ENCODE peak calls at places on chromosomes 2 and 18, in nine cellular contexts. One of them, this sample, is unnamed.

GRCh38 chr2:180705122-180705521 is 275.3 kb upstream of the UBE2E3 start:
- DNase-seq in BJ: no peak
- DNase-seq in AG10803: peak; percentile 16
- DNase-seq in IMR-90: peak; percentile 72
- DNase-seq in GM23338: no peak
- DNase-seq in uterus: no peak
- DNase-seq in CD4-positive, alpha-beta T cell: no peak
- DNase-seq in heart right ventricle: no peak
- DNase-seq in lower lobe of right lung: no peak
- DNase-seq in this sample: no peak

GRCh38 chr2:69605332-69605731 is 38.2 kb downstream of the AAK1 start:
- DNase-seq in BJ: no peak
- DNase-seq in AG10803: no peak
- DNase-seq in IMR-90: no peak
- DNase-seq in GM23338: no peak
- DNase-seq in uterus: no peak
- DNase-seq in CD4-positive, alpha-beta T cell: no peak
- DNase-seq in heart right ventricle: no peak
- DNase-seq in lower lobe of right lung: no peak
- DNase-seq in this sample: no peak

GRCh38 chr2:101406867-101407266 is 19.6 kb upstream of the CREG2 start:
- DNase-seq in BJ: peak; percentile 69
- DNase-seq in AG10803: peak; percentile 96
- DNase-seq in IMR-90: peak; percentile 97
- DNase-seq in GM23338: no peak
- DNase-seq in uterus: no peak
- DNase-seq in CD4-positive, alpha-beta T cell: no peak
- DNase-seq in heart right ventricle: no peak
- DNase-seq in lower lobe of right lung: no peak
- DNase-seq in this sample: no peak

GRCh38 chr2:120710256-120710655 is 25.4 kb upstream of the GLI2 start:
- DNase-seq in BJ: peak; percentile 41
- DNase-seq in AG10803: peak; percentile 46
- DNase-seq in IMR-90: peak; percentile 79
- DNase-seq in GM23338: peak; percentile 73
- DNase-seq in uterus: no peak
- DNase-seq in CD4-positive, alpha-beta T cell: no peak
- DNase-seq in heart right ventricle: no peak
- DNase-seq in lower lobe of right lung: no peak
- DNase-seq in this sample: no peak

GRCh38 chr2:119753041-119753929 is 6.4 kb upstream of the PTPN4 start:
- DNase-seq in BJ: no peak
- DNase-seq in AG10803: peak; percentile 40
- DNase-seq in IMR-90: peak; percentile 56
- DNase-seq in GM23338: peak; percentile 68
- DNase-seq in uterus: no peak
- DNase-seq in CD4-positive, alpha-beta T cell: peak; percentile 33
- DNase-seq in heart right ventricle: no peak
- DNase-seq in lower lobe of right lung: no peak
- DNase-seq in this sample: no peak

GRCh38 chr18:56902653-56903052 is 244.2 kb upstream of the BOD1L2 start:
- DNase-seq in BJ: no peak
- DNase-seq in AG10803: no peak
- DNase-seq in IMR-90: no peak
- DNase-seq in GM23338: no peak
- DNase-seq in uterus: no peak
- DNase-seq in CD4-positive, alpha-beta T cell: no peak
- DNase-seq in heart right ventricle: no peak
- DNase-seq in lower lobe of right lung: no peak
- DNase-seq in this sample: no peak

GRCh38 chr2:48315847-48316194 is 214.1 kb upstream of the STON1 start:
- DNase-seq in BJ: no peak
- DNase-seq in AG10803: no peak
- DNase-seq in IMR-90: no peak
- DNase-seq in GM23338: peak; percentile 62
- DNase-seq in uterus: no peak
- DNase-seq in CD4-positive, alpha-beta T cell: peak; percentile 8
- DNase-seq in heart right ventricle: no peak
- DNase-seq in lower lobe of right lung: peak; percentile 41
- DNase-seq in this sample: no peak

GRCh38 chr2:192500550-192501200 is 305.9 kb upstream of the TMEFF2 start:
- DNase-seq in BJ: no peak
- DNase-seq in AG10803: no peak
- DNase-seq in IMR-90: peak; percentile 50
- DNase-seq in GM23338: no peak
- DNase-seq in uterus: no peak
- DNase-seq in CD4-positive, alpha-beta T cell: no peak
- DNase-seq in heart right ventricle: no peak
- DNase-seq in lower lobe of right lung: no peak
- DNase-seq in this sample: no peak

GRCh38 chr2:118718921-118719320 is 128.5 kb downstream of the EN1 start:
- DNase-seq in BJ: no peak
- DNase-seq in AG10803: no peak
- DNase-seq in IMR-90: no peak
- DNase-seq in GM23338: no peak
- DNase-seq in uterus: no peak
- DNase-seq in CD4-positive, alpha-beta T cell: no peak
- DNase-seq in heart right ventricle: no peak
- DNase-seq in lower lobe of right lung: no peak
- DNase-seq in this sample: no peak

GRCh38 chr18:56869189-56869777 is 218.1 kb downstream of the WDR7 start:
- DNase-seq in BJ: peak; percentile 5
- DNase-seq in AG10803: peak; percentile 78
- DNase-seq in IMR-90: peak; percentile 73
- DNase-seq in GM23338: peak; percentile 68
- DNase-seq in uterus: no peak
- DNase-seq in CD4-positive, alpha-beta T cell: no peak
- DNase-seq in heart right ventricle: no peak
- DNase-seq in lower lobe of right lung: no peak
- DNase-seq in this sample: no peak

GRCh38 chr2:9983413-9984216 is 32.1 kb downstream of the GRHL1 start:
- DNase-seq in BJ: peak; percentile 68
- DNase-seq in AG10803: peak; percentile 70
- DNase-seq in IMR-90: peak; percentile 62
- DNase-seq in GM23338: no peak
- DNase-seq in uterus: no peak
- DNase-seq in CD4-positive, alpha-beta T cell: no peak
- DNase-seq in heart right ventricle: no peak
- DNase-seq in lower lobe of right lung: no peak
- DNase-seq in this sample: no peak

GRCh38 chr2:71462641-71463341 is 9.4 kb downstream of the DYSF start:
- DNase-seq in BJ: no peak
- DNase-seq in AG10803: no peak
- DNase-seq in IMR-90: no peak
- DNase-seq in GM23338: no peak
- DNase-seq in uterus: no peak
- DNase-seq in CD4-positive, alpha-beta T cell: no peak
- DNase-seq in heart right ventricle: no peak
- DNase-seq in lower lobe of right lung: no peak
- DNase-seq in this sample: no peak

GRCh38 chr2:204074434-204074833 is 137.9 kb downstream of the ICOS start:
- DNase-seq in BJ: no peak
- DNase-seq in AG10803: peak; percentile 60
- DNase-seq in IMR-90: no peak
- DNase-seq in GM23338: no peak
- DNase-seq in uterus: peak; percentile 26
- DNase-seq in CD4-positive, alpha-beta T cell: no peak
- DNase-seq in heart right ventricle: no peak
- DNase-seq in lower lobe of right lung: no peak
- DNase-seq in this sample: no peak

GRCh38 chr2:42876280-42876840 is 84.0 kb upstream of the HAAO start:
- DNase-seq in BJ: peak; percentile 51
- DNase-seq in AG10803: peak; percentile 71
- DNase-seq in IMR-90: no peak
- DNase-seq in GM23338: no peak
- DNase-seq in uterus: peak; percentile 74
- DNase-seq in CD4-positive, alpha-beta T cell: no peak
- DNase-seq in heart right ventricle: no peak
- DNase-seq in lower lobe of right lung: no peak
- DNase-seq in this sample: peak; percentile 29

GRCh38 chr2:43818761-43819160 is 19.9 kb downstream of the ABCG5 start:
- DNase-seq in BJ: no peak
- DNase-seq in AG10803: peak; percentile 2
- DNase-seq in IMR-90: peak; percentile 74
- DNase-seq in GM23338: no peak
- DNase-seq in uterus: no peak
- DNase-seq in CD4-positive, alpha-beta T cell: no peak
- DNase-seq in heart right ventricle: no peak
- DNase-seq in lower lobe of right lung: no peak
- DNase-seq in this sample: no peak

GRCh38 chr2:200369886-200370285 is 63.4 kb downstream of the SPATS2L start:
- DNase-seq in BJ: no peak
- DNase-seq in AG10803: no peak
- DNase-seq in IMR-90: no peak
- DNase-seq in GM23338: peak; percentile 45
- DNase-seq in uterus: no peak
- DNase-seq in CD4-positive, alpha-beta T cell: no peak
- DNase-seq in heart right ventricle: no peak
- DNase-seq in lower lobe of right lung: no peak
- DNase-seq in this sample: no peak

GRCh38 chr2:235394278-235394828 is 99.5 kb upstream of the AGAP1 start:
- DNase-seq in BJ: peak; percentile 9
- DNase-seq in AG10803: peak; percentile 79
- DNase-seq in IMR-90: peak; percentile 69
- DNase-seq in GM23338: no peak
- DNase-seq in uterus: no peak
- DNase-seq in CD4-positive, alpha-beta T cell: no peak
- DNase-seq in heart right ventricle: no peak
- DNase-seq in lower lobe of right lung: no peak
- DNase-seq in this sample: no peak

GRCh38 chr2:189149981-189150380 is 29.6 kb downstream of the COL5A2 start:
- DNase-seq in BJ: peak; percentile 75
- DNase-seq in AG10803: peak; percentile 89
- DNase-seq in IMR-90: peak; percentile 65
- DNase-seq in GM23338: no peak
- DNase-seq in uterus: no peak
- DNase-seq in CD4-positive, alpha-beta T cell: no peak
- DNase-seq in heart right ventricle: no peak
- DNase-seq in lower lobe of right lung: no peak
- DNase-seq in this sample: no peak

GRCh38 chr2:46993501-46993900 is 77.9 kb upstream of the MCFD2 start:
- DNase-seq in BJ: no peak
- DNase-seq in AG10803: no peak
- DNase-seq in IMR-90: no peak
- DNase-seq in GM23338: no peak
- DNase-seq in uterus: no peak
- DNase-seq in CD4-positive, alpha-beta T cell: no peak
- DNase-seq in heart right ventricle: no peak
- DNase-seq in lower lobe of right lung: no peak
- DNase-seq in this sample: no peak

GRCh38 chr2:133213651-133214050 is 354.6 kb downstream of the NCKAP5 start:
- DNase-seq in BJ: no peak
- DNase-seq in AG10803: no peak
- DNase-seq in IMR-90: peak; percentile 26
- DNase-seq in GM23338: no peak
- DNase-seq in uterus: no peak
- DNase-seq in CD4-positive, alpha-beta T cell: no peak
- DNase-seq in heart right ventricle: no peak
- DNase-seq in lower lobe of right lung: no peak
- DNase-seq in this sample: no peak

DNA sequence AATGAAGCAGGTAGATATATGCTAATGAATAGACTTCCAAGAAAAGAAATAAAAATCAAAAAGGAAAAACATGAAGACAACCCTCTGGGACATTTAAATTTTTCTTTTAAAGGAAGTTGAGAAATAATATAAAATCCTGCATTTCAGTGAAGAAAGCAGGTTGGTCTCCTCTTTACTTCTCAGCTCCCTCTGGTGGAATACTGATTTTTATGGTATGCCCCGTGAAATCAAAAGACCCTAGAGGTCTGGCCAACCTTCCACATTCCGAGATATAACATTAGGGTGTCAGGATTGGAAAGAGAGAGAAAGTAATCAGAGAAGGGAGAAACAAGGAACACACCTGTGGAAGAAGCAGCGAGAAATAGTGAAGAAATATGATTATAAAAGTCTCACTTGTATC is 72.7 kb downstream of the DNER start:
- DNase-seq in BJ: no peak
- DNase-seq in AG10803: no peak
- DNase-seq in IMR-90: no peak
- DNase-seq in GM23338: peak; percentile 28
- DNase-seq in uterus: no peak
- DNase-seq in CD4-positive, alpha-beta T cell: no peak
- DNase-seq in heart right ventricle: no peak
- DNase-seq in lower lobe of right lung: no peak
- DNase-seq in this sample: no peak
- TF ChIP-seq CTCF in BJ: peak; percentile 3
- TF ChIP-seq CTCF in AG10803: no peak
- TF ChIP-seq CTCF in IMR-90: no peak
- TF ChIP-seq CTCF in GM23338: peak; percentile 39
- TF ChIP-seq CTCF in uterus: no peak
- TF ChIP-seq CTCF in CD4-positive, alpha-beta T cell: no peak
- TF ChIP-seq CTCF in heart right ventricle: no peak
- TF ChIP-seq CTCF in lower lobe of right lung: no peak
- TF ChIP-seq CTCF in this sample: peak; percentile 29

DNA sequence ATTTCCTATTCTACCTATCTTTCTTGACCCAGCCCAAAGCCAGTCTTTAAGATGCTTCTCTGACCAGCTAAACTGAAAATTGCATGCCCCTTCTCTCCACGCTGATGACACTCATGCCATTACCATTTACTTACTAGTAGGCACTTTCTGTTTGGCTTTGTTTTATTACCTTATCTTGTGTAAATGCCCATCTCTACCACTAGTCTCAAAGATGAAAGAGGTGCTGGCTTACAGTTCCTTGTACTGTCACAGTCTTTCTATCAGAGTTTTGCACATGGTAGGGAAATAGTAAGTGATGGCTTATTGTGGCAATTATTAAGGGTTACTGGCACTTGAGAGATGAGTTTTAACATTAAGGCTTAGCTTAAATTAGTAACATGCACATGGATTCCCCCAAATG is 352.1 kb downstream of the RBM43 start:
- DNase-seq in BJ: no peak
- DNase-seq in AG10803: no peak
- DNase-seq in IMR-90: no peak
- DNase-seq in GM23338: peak; percentile 44
- DNase-seq in uterus: no peak
- DNase-seq in CD4-positive, alpha-beta T cell: no peak
- DNase-seq in heart right ventricle: no peak
- DNase-seq in lower lobe of right lung: no peak
- DNase-seq in this sample: no peak
- TF ChIP-seq CTCF in BJ: no peak
- TF ChIP-seq CTCF in AG10803: peak; percentile 11
- TF ChIP-seq CTCF in IMR-90: peak; percentile 17
- TF ChIP-seq CTCF in GM23338: peak; percentile 53
- TF ChIP-seq CTCF in uterus: no peak
- TF ChIP-seq CTCF in CD4-positive, alpha-beta T cell: no peak
- TF ChIP-seq CTCF in heart right ventricle: no peak
- TF ChIP-seq CTCF in lower lobe of right lung: no peak
- TF ChIP-seq CTCF in this sample: peak; percentile 60

GRCh38 chr18:33316146-33316587 is 124.4 kb downstream of the CCDC178 start:
- DNase-seq in BJ: no peak
- DNase-seq in AG10803: no peak
- DNase-seq in IMR-90: no peak
- DNase-seq in GM23338: peak; percentile 72
- DNase-seq in uterus: no peak
- DNase-seq in CD4-positive, alpha-beta T cell: no peak
- DNase-seq in heart right ventricle: no peak
- DNase-seq in lower lobe of right lung: no peak
- DNase-seq in this sample: no peak
- TF ChIP-seq CTCF in BJ: no peak
- TF ChIP-seq CTCF in AG10803: no peak
- TF ChIP-seq CTCF in IMR-90: no peak
- TF ChIP-seq CTCF in GM23338: peak; percentile 59
- TF ChIP-seq CTCF in uterus: no peak
- TF ChIP-seq CTCF in CD4-positive, alpha-beta T cell: no peak
- TF ChIP-seq CTCF in heart right ventricle: no peak
- TF ChIP-seq CTCF in lower lobe of right lung: no peak
- TF ChIP-seq CTCF in this sample: peak; percentile 39

GRCh38 chr2:138121769-138122661 is 157.7 kb downstream of the HNMT start:
- DNase-seq in BJ: no peak
- DNase-seq in AG10803: no peak
- DNase-seq in IMR-90: no peak
- DNase-seq in GM23338: no peak
- DNase-seq in uterus: no peak
- DNase-seq in CD4-positive, alpha-beta T cell: no peak
- DNase-seq in heart right ventricle: no peak
- DNase-seq in lower lobe of right lung: no peak
- DNase-seq in this sample: no peak
- TF ChIP-seq CTCF in BJ: no peak
- TF ChIP-seq CTCF in AG10803: no peak
- TF ChIP-seq CTCF in IMR-90: no peak
- TF ChIP-seq CTCF in GM23338: no peak
- TF ChIP-seq CTCF in uterus: no peak
- TF ChIP-seq CTCF in CD4-positive, alpha-beta T cell: no peak
- TF ChIP-seq CTCF in heart right ventricle: no peak
- TF ChIP-seq CTCF in lower lobe of right lung: no peak
- TF ChIP-seq CTCF in this sample: no peak